ENCODE peak calls at places on chromosomes 6 and 20, in eight cellular contexts. H is mesenchymal stem cell, T is sigmoid colon, I is ovary, Q is MM.1S, S is fibroblast of lung, O is suprapubic skin, A is thoracic aorta. C is an unnamed sample. For H3K9me3, the result is how much of the 10 kb centered on the place peaks cover.

GRCh38 chr20:45963059-45964011 is 8.7 kb downstream of the ZNF335 start:
- DNase-seq in H (peak), T (peak), I (no peak), Q (peak), S (peak), O (no peak), A (no peak), C (no peak)

GRCh38 chr20:47706345-47706744 is 78.9 kb downstream of the SULF2 start:
- DNase-seq in H (no peak), T (no peak), I (no peak), Q (no peak), S (no peak), O (no peak), A (no peak), C (no peak)

GRCh38 chr6:36610576-36611336 is 16.6 kb downstream of the SRSF3 start:
- DNase-seq in H (no peak), T (peak), I (peak), Q (no peak), S (no peak), O (peak), A (no peak), C (no peak)

GRCh38 chr6:148335582-148335981 is 7.1 kb upstream of the SASH1 start:
- DNase-seq in H (peak), T (no peak), I (no peak), Q (no peak), S (no peak), O (no peak), A (no peak), C (no peak)

GRCh38 chr6:142822383-142822782 is 122.6 kb downstream of the HIVEP2 start:
- DNase-seq in H (no peak), T (no peak), I (no peak), Q (no peak), S (no peak), O (no peak), A (no peak), C (no peak)

GRCh38 chr20:3785240-3786125 is 1.1 kb downstream of the CENPB start:
- DNase-seq in H (peak), T (no peak), I (peak), Q (no peak), S (no peak), O (no peak), A (no peak), C (no peak)

GRCh38 chr6:32191696-32192607 is 491 bp downstream of the GPSM3 start:
- DNase-seq in H (no peak), T (no peak), I (peak), Q (no peak), S (no peak), O (no peak), A (no peak), C (no peak)

GRCh38 chr6:42369568-42369967 is 82.2 kb downstream of the TRERF1 start:
- DNase-seq in H (no peak), T (no peak), I (no peak), Q (peak), S (no peak), O (peak), A (no peak), C (no peak)

GRCh38 chr20:51563597-51564332 is 21.2 kb upstream of the NFATC2 start:
- DNase-seq in H (peak), T (peak), I (peak), Q (no peak), S (peak), O (no peak), A (peak), C (no peak)

GRCh38 chr20:48626226-48626937 is 201.4 kb downstream of the PREX1 start:
- DNase-seq in H (peak), T (no peak), I (peak), Q (no peak), S (peak), O (no peak), A (no peak), C (no peak)

GRCh38 chr6:149480502-149481280 is 4.1 kb downstream of the ZC3H12D start:
- DNase-seq in H (no peak), T (no peak), I (no peak), Q (no peak), S (no peak), O (no peak), A (no peak), C (no peak)

GRCh38 chr6:155121699-155122098 is 126.6 kb downstream of the TIAM2 start:
- DNase-seq in H (no peak), T (peak), I (no peak), Q (no peak), S (no peak), O (no peak), A (no peak), C (no peak)

GRCh38 chr20:45402946-45403345 is 5.1 kb upstream of the DBNDD2 start:
- DNase-seq in H (peak), T (no peak), I (no peak), Q (no peak), S (no peak), O (no peak), A (no peak), C (no peak)

DNA sequence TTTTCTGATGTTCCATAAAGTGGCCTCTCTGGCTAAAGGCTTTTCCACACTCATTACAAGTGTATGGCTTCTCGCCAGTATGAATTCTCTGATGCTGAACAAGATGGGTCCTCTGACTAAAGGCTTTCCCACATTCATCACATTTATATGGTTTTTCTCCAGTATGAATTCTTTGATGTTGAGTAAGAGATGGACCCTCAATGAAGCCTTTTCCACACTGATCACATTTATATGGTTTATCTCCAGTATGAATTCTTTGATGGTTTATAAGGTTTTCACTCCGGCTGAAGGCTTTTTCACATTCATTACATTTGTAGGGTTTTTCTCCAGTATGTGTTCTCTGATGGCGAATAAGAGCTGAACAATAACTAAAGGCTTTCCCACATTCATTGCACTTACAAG is 20.4 kb downstream of the ZNF184 start:
- DNase-seq in H (peak), T (no peak), I (no peak), Q (no peak), S (peak), O (no peak), A (no peak), C (no peak)
- H3K9me3 ChIP-seq in H (half or more), T (under half), I (under half), Q (under half), S (under half), O (half or more), A (half or more), C (under half)

DNA sequence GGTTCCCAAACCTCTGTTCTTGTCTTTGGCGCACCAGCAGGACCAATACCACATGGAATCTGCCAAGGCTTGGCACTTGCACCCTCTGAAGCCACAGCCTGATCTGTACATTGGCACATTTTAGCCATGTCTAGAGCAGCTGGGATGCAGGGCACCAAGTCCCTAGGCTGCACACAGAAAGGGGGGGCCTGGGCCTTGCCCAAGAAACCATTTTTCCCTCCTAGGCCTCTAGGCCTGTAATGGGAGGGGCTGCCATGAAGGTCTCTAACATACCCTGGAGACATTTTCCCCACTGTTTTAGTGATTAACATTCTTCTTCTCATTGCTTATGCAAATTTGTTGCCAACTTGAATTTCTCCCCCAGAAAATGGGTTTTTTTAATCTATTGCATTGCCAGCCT is 5.4 kb upstream of the FAM120B start:
- DNase-seq in H (no peak), T (no peak), I (no peak), Q (no peak), S (no peak), O (no peak), A (no peak), C (no peak)
- H3K9me3 ChIP-seq in H (under half), T (under half), I (under half), Q (under half), S (under half), O (under half), A (under half), C (under half)

GRCh38 chr6:2327591-2327990 is 82.2 kb upstream of the GMDS start:
- DNase-seq in H (no peak), T (no peak), I (no peak), Q (no peak), S (no peak), O (no peak), A (no peak), C (no peak)

DNA sequence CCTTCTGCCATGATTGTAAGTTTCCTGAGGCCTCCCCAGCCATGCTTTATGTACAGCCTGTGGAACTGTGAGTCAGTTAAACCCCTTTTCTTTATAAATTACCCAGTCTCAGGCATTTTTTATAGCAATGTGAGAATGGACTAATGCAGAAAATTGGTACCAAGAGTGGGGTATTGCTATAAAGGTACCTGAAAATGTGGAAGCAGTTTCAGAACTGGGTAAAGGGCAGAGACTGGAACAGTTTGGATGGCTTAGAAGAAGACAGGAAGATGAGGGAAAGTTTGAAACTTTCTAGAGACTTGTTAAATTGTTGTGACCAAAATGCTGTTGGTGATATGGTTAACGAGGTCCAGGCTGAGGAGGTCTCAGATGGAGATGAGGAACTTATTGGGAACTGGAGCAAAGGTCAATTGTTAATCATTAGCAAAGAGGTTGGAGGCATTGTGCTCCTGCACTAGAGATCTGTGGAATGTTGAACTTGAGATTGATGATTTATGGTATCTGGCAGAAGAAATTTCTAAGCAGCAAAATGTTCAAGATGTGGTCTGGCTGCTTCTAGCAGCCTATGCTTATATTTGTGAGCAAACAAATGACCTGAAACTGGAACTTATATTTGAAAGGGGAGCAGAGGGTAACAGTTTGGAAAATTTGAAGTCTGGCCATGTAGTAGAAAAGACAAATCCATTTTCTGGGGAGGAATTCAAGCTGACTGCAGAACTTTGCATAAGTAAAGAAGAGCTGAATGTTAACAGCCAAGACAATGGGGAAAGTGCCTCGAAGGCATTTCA is 79.0 kb upstream of the GMDS start:
- DNase-seq in H (no peak), T (no peak), I (no peak), Q (no peak), S (no peak), O (no peak), A (no peak), C (no peak)
- H3K9me3 ChIP-seq in H (under half), T (under half), I (under half), Q (under half), S (under half), O (under half), A (under half), C (under half)

GRCh38 chr20:39904713-39905112 is 784.3 kb downstream of the MAFB start:
- DNase-seq in H (no peak), T (no peak), I (no peak), Q (no peak), S (no peak), O (no peak), A (no peak), C (no peak)
- H3K9me3 ChIP-seq in H (under half), T (under half), I (under half), Q (under half), S (under half), O (under half), A (under half), C (under half)